ENCODE peak calls at places on chromosomes 7 and 10, in six cellular contexts. Q is H1, E is HepG2, Y is SK-N-SH, V is K562, A is GM12878. P is an unnamed sample.

GRCh38 chr10:66215005-66215404 is 710.8 kb upstream of the LRRTM3 start:
- DNase-seq in Q (no peak), E (peak; percentile 4), Y (peak; percentile 1), V (peak; percentile 5), A (no peak), P (no peak)

GRCh38 chr10:13758302-13758701 is 171.5 kb downstream of the PRPF18 start:
- DNase-seq in Q (no peak), E (no peak), Y (peak; percentile 33), V (no peak), A (no peak), P (no peak)

GRCh38 chr10:74854610-74855009 is 28.2 kb downstream of the KAT6B start:
- DNase-seq in Q (no peak), E (no peak), Y (peak; percentile 34), V (no peak), A (no peak), P (no peak)

GRCh38 chr7:25597881-25598456 is 369.7 kb upstream of the NPVF start:
- DNase-seq in Q (no peak), E (peak; percentile 10), Y (no peak), V (no peak), A (no peak), P (no peak)

GRCh38 chr10:5618829-5619228 is 47.6 kb downstream of the ASB13 start:
- DNase-seq in Q (no peak), E (no peak), Y (peak; percentile 56), V (peak; percentile 30), A (no peak), P (no peak)

GRCh38 chr7:137633133-137633532 is 213.6 kb downstream of the DGKI start:
- DNase-seq in Q (no peak), E (no peak), Y (no peak), V (no peak), A (no peak), P (no peak)

GRCh38 chr7:11486271-11486670 is 345.7 kb downstream of the THSD7A start:
- DNase-seq in Q (no peak), E (no peak), Y (no peak), V (no peak), A (no peak), P (no peak)

GRCh38 chr7:120988591-120989299 is at the start of gene CPED1:
- DNase-seq in Q (no peak), E (peak; percentile 20), Y (peak; percentile 88), V (peak; percentile 91), A (no peak), P (no peak)

GRCh38 chr7:75953431-75953830 is 38.5 kb downstream of the POR start:
- DNase-seq in Q (no peak), E (no peak), Y (no peak), V (no peak), A (no peak), P (no peak)

GRCh38 chr7:117808273-117808868 is 64.9 kb downstream of the CTTNBP2 start:
- DNase-seq in Q (no peak), E (no peak), Y (no peak), V (no peak), A (no peak), P (no peak)

GRCh38 chr7:120554960-120555571 is 282.1 kb downstream of the KCND2 start:
- DNase-seq in Q (no peak), E (peak; percentile 49), Y (peak; percentile 42), V (peak; percentile 60), A (peak; percentile 45), P (peak; percentile 18)

GRCh38 chr7:134371536-134371935 is 54.8 kb upstream of the SLC35B4 start:
- DNase-seq in Q (no peak), E (no peak), Y (no peak), V (no peak), A (no peak), P (no peak)

GRCh38 chr10:24162236-24162635 is 46.7 kb upstream of the KIAA1217 start:
- DNase-seq in Q (no peak), E (no peak), Y (no peak), V (no peak), A (no peak), P (no peak)

GRCh38 chr10:100625821-100626220 is 90.1 kb downstream of the HIF1AN start:
- DNase-seq in Q (peak; percentile 23), E (no peak), Y (no peak), V (no peak), A (no peak), P (no peak)

GRCh38 chr10:79142064-79142491 is 73.3 kb downstream of the ZMIZ1 start:
- DNase-seq in Q (no peak), E (no peak), Y (no peak), V (no peak), A (no peak), P (no peak)

GRCh38 chr7:66281678-66282593 is 76.8 kb downstream of the TPST1 start:
- DNase-seq in Q (no peak), E (peak; percentile 6), Y (no peak), V (peak; percentile 65), A (no peak), P (no peak)

GRCh38 chr10:2019281-2019680 is 282.0 kb upstream of the ADARB2 start:
- DNase-seq in Q (no peak), E (no peak), Y (no peak), V (no peak), A (no peak), P (no peak)
- TF ChIP-seq CTCF in Q (no peak), E (no peak), Y (no peak), V (no peak), A (no peak), P (no peak)

DNA sequence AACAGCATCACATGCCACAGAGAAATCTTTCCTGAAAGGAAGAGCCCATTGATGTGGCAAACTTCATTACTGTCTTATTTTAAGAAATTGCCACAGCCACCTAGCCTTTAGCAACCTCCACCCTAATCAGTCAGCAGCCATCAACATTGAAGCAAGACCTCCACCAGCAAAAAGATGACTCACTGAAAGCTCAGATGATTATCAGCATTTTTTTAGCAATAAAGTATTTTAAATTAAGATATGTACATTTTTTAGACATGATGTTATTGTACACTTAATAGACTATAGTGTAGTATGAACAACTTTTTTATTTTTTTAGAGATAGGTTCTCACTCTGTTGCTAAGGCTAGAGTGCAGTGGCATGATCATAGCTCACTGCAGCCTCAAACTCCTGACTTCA is 14.8 kb downstream of the STEAP1B start:
- DNase-seq in Q (no peak), E (no peak), Y (no peak), V (no peak), A (no peak), P (no peak)
- TF ChIP-seq SIN3A in Q (no peak), E (no peak), Y (no peak), V (no peak), A (no peak), P (no peak)

DNA sequence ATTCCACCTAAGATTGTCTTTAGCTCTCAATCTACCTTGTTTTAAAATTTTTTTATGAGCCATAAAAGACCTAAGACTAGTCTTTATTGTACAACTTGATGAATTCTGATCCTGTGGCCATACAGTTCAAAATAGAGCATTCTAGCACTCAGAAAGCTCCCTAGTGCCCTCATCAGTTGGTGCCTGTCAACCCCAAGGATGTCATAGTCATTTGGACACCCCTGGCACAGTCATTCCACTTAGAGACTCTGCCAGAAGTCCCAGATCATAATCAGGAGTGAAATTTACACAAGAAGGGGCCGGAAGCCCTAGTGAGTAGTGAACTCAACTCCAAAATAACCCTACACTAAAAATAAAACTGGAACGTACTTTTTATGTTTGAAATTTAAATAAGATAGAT is 80.0 kb upstream of the INSIG1 start:
- DNase-seq in Q (no peak), E (no peak), Y (no peak), V (no peak), A (no peak), P (no peak)
- TF ChIP-seq CTCF in Q (no peak), E (no peak), Y (no peak), V (no peak), A (no peak), P (no peak)

GRCh38 chr10:127887497-127888415 is 5.0 kb downstream of the CLRN3 start:
- DNase-seq in Q (no peak), E (no peak), Y (peak; percentile 36), V (no peak), A (no peak), P (no peak)

GRCh38 chr10:127886371-127887051 is 6.2 kb downstream of the CLRN3 start:
- DNase-seq in Q (no peak), E (no peak), Y (no peak), V (no peak), A (no peak), P (no peak)

GRCh38 chr10:127890935-127891334 is 1.8 kb downstream of the CLRN3 start:
- DNase-seq in Q (no peak), E (no peak), Y (no peak), V (no peak), A (no peak), P (no peak)

GRCh38 chr10:127889605-127890195 is 3.0 kb downstream of the CLRN3 start:
- DNase-seq in Q (no peak), E (no peak), Y (no peak), V (no peak), A (no peak), P (no peak)

GRCh38 chr10:127888526-127889312 is 4.0 kb downstream of the CLRN3 start:
- DNase-seq in Q (no peak), E (no peak), Y (no peak), V (no peak), A (no peak), P (no peak)
- TF ChIP-seq SIN3A in Q (no peak), E (no peak), Y (no peak), V (no peak), A (no peak), P (no peak)

GRCh38 chr10:124378817-124379510 is 39.8 kb downstream of the OAT start:
- DNase-seq in Q (no peak), E (no peak), Y (peak; percentile 11), V (no peak), A (no peak), P (no peak)
- TF ChIP-seq CTCF in Q (no peak), E (no peak), Y (no peak), V (no peak), A (no peak), P (no peak)

GRCh38 chr7:2622869-2623697 is 8.7 kb upstream of the TTYH3 start:
- DNase-seq in Q (no peak), E (peak; percentile 66), Y (peak; percentile 64), V (no peak), A (no peak), P (no peak)
- TF ChIP-seq SIN3A in Q (no peak), E (peak; percentile 40), Y (no peak), V (no peak), A (no peak), P (no peak)

GRCh38 chr10:96587255-96588059 is 645 bp upstream of the TM9SF3 start:
- DNase-seq in Q (no peak), E (peak; percentile 75), Y (no peak), V (peak; percentile 65), A (no peak), P (peak; percentile 18)

GRCh38 chr10:96585726-96586418 is 940 bp downstream of the TM9SF3 start:
- DNase-seq in Q (no peak), E (no peak), Y (no peak), V (no peak), A (no peak), P (no peak)

GRCh38 chr10:96588060-96588554 is 1.3 kb upstream of the TM9SF3 start:
- DNase-seq in Q (no peak), E (peak; percentile 36), Y (peak; percentile 11), V (no peak), A (no peak), P (no peak)

GRCh38 chr10:96584474-96584873 is 2.3 kb downstream of the TM9SF3 start:
- DNase-seq in Q (no peak), E (no peak), Y (no peak), V (no peak), A (no peak), P (no peak)

GRCh38 chr10:96586419-96587254 is at the start of gene TM9SF3:
- DNase-seq in Q (no peak), E (peak; percentile 73), Y (peak; percentile 97), V (peak; percentile 90), A (no peak), P (no peak)
- TF ChIP-seq CTCF in Q (no peak), E (peak; percentile 26), Y (no peak), V (peak; percentile 1), A (no peak), P (peak; percentile 16)

GRCh38 chr7:148535227-148535626 is 55.3 kb upstream of the C7orf33 start:
- DNase-seq in Q (no peak), E (no peak), Y (peak; percentile 55), V (peak; percentile 28), A (no peak), P (no peak)
- TF ChIP-seq SIN3A in Q (no peak), E (no peak), Y (peak; percentile 55), V (no peak), A (no peak), P (no peak)